ENCODE peak calls at places on chromosomes 13 and 19, in four cellular contexts. Q is HepG2, E is mammary epithelial cell, Z is ovary. F is an unnamed sample.

GRCh38 chr19:18762125-18763023 is 28.7 kb downstream of the COMP start:
- DNase-seq in Q (peak; percentile 63), E (peak; percentile 94), Z (peak; percentile 73), F (no peak)

GRCh38 chr13:81408647-81409046 is 1067.7 kb upstream of the SPRY2 start:
- DNase-seq in Q (no peak), E (no peak), Z (no peak), F (no peak)

GRCh38 chr13:99270503-99270902 is 12.3 kb upstream of the GPR18 start:
- DNase-seq in Q (no peak), E (no peak), Z (no peak), F (no peak)

GRCh38 chr19:35497406-35497805 is 7.1 kb upstream of the KRTDAP start:
- DNase-seq in Q (no peak), E (no peak), Z (no peak), F (no peak)

GRCh38 chr19:44570984-44571684 is 41.7 kb upstream of the CEACAM20 start:
- DNase-seq in Q (peak; percentile 80), E (peak; percentile 55), Z (peak; percentile 31), F (peak; percentile 71)

GRCh38 chr19:30519607-30520205 is 147.5 kb downstream of the ZNF536 start:
- DNase-seq in Q (no peak), E (no peak), Z (no peak), F (no peak)

GRCh38 chr13:79307866-79308298 is 98.2 kb downstream of the RBM26 start:
- DNase-seq in Q (no peak), E (peak; percentile 51), Z (peak; percentile 30), F (no peak)

GRCh38 chr13:68234278-68234677 is 1004.1 kb upstream of the PCDH9 start:
- DNase-seq in Q (no peak), E (peak; percentile 5), Z (no peak), F (no peak)

GRCh38 chr19:35928507-35928906 is 7.7 kb upstream of the LRFN3 start:
- DNase-seq in Q (no peak), E (no peak), Z (no peak), F (no peak)

GRCh38 chr19:33720691-33721682 is 75.7 kb upstream of the KCTD15 start:
- DNase-seq in Q (peak; percentile 10), E (no peak), Z (no peak), F (no peak)

GRCh38 chr13:55673910-55674309 is 1466.8 kb upstream of the PRR20A start:
- DNase-seq in Q (no peak), E (no peak), Z (no peak), F (no peak)

GRCh38 chr13:30679483-30680330 is 55.6 kb upstream of the ALOX5AP start:
- DNase-seq in Q (peak; percentile 20), E (no peak), Z (no peak), F (no peak)

GRCh38 chr13:103055166-103055565 is 11.1 kb downstream of the SLC10A2 start:
- DNase-seq in Q (no peak), E (no peak), Z (no peak), F (no peak)

GRCh38 chr13:86559915-86560314 is 760.7 kb upstream of the SLITRK6 start:
- DNase-seq in Q (no peak), E (no peak), Z (no peak), F (no peak)

GRCh38 chr13:106565127-106565775 is 2.7 kb downstream of the ARGLU1 start:
- DNase-seq in Q (no peak), E (no peak), Z (no peak), F (no peak)
- H3K4me3 ChIP-seq in Q (peak overlapping the region; percentile 95), E (peak overlapping the region; percentile 91), Z (peak overlapping the region; percentile 85), F (no peak overlapping the region)

GRCh38 chr19:46022431-46023310 is at the start of gene PGLYRP1:
- DNase-seq in Q (no peak), E (no peak), Z (no peak), F (no peak)
- H3K27me3 ChIP-seq in Q (no peaks in the 10 kb centered on the region), E (no peaks in the 10 kb centered on the region), Z (no peaks in the 10 kb centered on the region), F (no peaks in the 10 kb centered on the region)

GRCh38 chr19:38211779-38212178 is 12.2 kb downstream of the DPF1 start:
- DNase-seq in Q (no peak), E (no peak), Z (no peak), F (no peak)

GRCh38 chr19:38209671-38210457 is 14.2 kb downstream of the DPF1 start:
- DNase-seq in Q (no peak), E (no peak), Z (peak; percentile 91), F (peak; percentile 75)

GRCh38 chr19:38209152-38209551 is 14.9 kb downstream of the DPF1 start:
- DNase-seq in Q (no peak), E (no peak), Z (no peak), F (no peak)

GRCh38 chr19:38210458-38210987 is 13.5 kb downstream of the DPF1 start:
- DNase-seq in Q (no peak), E (no peak), Z (peak; percentile 81), F (no peak)

DNA sequence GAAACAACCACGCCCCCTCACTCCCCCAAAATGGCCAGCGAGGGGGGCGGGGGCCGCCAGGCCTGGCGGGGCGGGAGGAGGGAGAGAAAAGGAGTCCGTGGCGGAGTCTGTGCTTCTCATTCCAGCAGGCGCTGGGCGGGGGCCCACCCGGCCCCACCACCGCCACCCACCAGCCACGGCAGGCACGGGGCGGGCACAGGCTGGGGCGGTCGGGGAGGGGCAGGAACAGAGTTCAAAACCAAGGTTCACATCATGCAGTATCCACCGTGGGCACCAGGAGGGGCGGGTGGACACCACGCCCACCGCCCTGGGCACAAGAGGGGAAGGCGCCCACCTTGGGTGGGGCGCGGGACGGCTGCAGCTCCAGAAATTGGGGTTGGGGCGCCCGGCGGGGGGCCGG is 12.8 kb downstream of the DPF1 start:
- DNase-seq in Q (no peak), E (no peak), Z (peak; percentile 20), F (no peak)
- H3K4me3 ChIP-seq in Q (no peak overlapping the region), E (no peak overlapping the region), Z (no peak overlapping the region), F (peak overlapping the region; percentile 31)

GRCh38 chr19:8699908-8700307 is 1.3 kb upstream of the ACTL9 start:
- DNase-seq in Q (no peak), E (no peak), Z (no peak), F (no peak)
- H3K27me3 ChIP-seq in Q (no peaks in the 10 kb centered on the region), E (no peaks in the 10 kb centered on the region), Z (no peaks in the 10 kb centered on the region), F (no peaks in the 10 kb centered on the region)

GRCh38 chr19:14089412-14089661 is 1.2 kb downstream of the SAMD1 start:
- DNase-seq in Q (no peak), E (no peak), Z (no peak), F (no peak)
- H3K4me3 ChIP-seq in Q (peak overlapping the region; percentile 76), E (peak overlapping the region; percentile 56), Z (peak overlapping the region; percentile 85), F (peak overlapping the region; percentile 76)

GRCh38 chr13:92172191-92172590 is 773.8 kb downstream of the GPC5 start:
- DNase-seq in Q (no peak), E (no peak), Z (no peak), F (no peak)
- H3K27me3 ChIP-seq in Q (no peaks in the 10 kb centered on the region), E (no peaks in the 10 kb centered on the region), Z (no peaks in the 10 kb centered on the region), F (no peaks in the 10 kb centered on the region)

DNA sequence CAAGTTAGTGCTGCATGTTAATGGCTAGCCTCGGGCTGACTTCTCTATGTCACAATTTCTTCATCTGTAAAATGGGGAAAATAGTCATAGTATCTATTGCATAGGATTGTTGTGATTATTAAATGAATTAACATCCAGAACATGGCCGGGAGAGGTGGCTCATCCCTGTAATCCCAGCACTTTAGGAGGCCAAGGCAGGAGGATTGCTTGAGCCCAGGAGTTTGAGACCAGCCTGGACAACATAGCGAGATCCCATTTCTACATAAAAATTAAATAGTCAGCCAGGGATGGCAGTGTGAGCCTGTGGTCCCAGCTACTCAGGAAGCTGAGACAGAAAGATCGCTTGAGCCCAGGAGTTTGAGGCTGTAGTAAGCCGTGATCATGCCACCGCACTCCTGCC is 21.8 kb upstream of the FBL start:
- DNase-seq in Q (no peak), E (no peak), Z (no peak), F (no peak)
- H3K4me3 ChIP-seq in Q (no peak overlapping the region), E (no peak overlapping the region), Z (no peak overlapping the region), F (no peak overlapping the region)

DNA sequence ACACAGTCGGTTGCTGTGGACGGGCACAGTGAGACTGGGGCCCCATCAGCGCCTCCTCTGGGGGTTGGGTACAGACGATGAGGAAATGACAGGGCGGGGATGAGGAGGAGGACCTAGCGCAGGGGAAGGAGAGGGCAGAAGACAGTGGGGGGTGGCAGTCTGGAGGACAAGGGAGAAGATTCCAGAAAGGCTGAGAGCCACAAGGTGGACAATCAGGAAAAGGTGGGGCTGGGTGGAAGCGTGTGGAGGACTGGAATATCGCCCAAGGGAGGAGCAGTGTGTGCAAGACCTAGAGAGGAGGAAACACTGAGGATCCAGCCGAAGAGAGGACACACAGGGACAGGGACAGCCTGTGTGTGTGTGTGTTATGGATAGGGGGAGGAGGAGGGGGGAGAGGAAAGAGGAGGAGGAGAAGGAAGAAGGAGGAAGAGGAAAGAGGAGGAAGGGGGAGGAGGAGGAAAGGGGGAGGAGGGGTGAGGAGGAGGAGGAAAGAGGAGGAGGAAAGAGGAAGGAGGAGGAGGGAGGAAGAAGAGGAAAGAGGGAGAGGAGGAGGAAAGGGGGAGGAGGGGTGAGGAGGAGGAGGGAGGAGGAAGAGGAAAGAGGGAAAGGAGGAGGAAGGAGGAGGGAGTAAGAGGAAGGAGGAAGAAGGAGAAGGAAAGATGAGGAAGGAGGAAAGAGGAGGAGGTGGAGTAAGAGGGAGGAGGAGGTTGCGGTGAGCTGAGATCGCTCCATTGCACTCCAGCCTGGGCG is 15.8 kb upstream of the GARIN5A start:
- DNase-seq in Q (no peak), E (no peak), Z (no peak), F (no peak)
- H3K27me3 ChIP-seq in Q (peaks cover 26% of the 10 kb centered on the region), E (no peaks in the 10 kb centered on the region), Z (no peaks in the 10 kb centered on the region), F (no peaks in the 10 kb centered on the region)

DNA sequence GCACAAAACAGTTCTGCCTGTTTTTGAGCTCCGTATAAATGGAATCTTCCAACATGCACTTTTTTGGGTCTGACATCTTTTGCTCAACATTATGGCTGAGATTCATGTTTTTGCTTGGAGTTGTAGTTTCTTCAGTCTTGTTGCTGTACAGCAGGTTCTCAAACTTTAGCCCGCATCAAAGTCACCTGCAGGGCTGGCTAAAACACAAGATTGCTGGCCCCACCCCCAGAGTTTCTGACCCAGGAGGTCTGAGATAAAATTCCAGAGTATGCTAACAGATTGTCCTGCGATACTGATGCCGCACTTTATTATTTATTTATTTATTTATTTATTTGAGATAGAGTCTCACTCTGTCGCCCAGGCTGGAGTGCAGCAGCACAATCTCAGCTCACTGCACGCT is 79.8 kb upstream of the WASF3 start:
- DNase-seq in Q (no peak), E (no peak), Z (no peak), F (no peak)
- H3K4me3 ChIP-seq in Q (no peak overlapping the region), E (no peak overlapping the region), Z (no peak overlapping the region), F (no peak overlapping the region)

DNA sequence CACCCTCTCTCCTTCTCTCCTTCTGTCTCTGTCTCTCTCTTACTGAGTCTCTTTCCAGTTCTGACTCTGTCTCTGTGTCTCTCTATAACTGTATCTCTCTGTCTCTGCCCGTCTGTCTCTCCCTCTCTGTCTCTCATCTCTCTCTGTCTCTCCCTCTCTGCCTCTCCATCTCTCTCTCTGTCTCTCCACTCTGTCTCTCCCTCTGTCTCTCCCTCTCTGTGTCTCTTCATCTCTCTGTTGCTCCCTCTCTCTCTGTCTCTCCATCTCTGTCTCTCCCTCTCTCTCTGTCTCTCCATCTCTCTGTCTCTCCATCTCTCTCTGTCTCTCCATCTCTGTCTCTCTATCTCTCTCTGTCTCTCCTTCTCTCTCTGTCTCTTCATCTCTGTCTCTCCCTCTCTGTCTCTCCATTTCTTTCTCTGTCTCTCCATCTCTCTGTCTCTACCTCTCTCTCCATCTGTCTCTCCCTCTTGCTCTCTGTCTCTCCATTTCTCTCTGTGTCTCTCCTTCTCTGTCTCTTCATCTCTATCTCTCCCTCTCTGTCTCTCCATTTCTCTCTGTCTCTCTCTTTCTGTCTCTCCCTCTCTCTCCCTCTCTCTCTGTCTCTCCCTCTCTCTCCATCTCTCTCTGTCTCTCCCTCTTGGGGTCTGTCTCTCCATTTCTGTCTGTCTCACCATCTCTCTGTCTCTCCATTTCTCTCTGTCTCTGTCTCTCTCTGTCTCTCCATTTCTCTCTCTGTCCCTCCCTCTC is 3.3 kb upstream of the MEIS3 start:
- DNase-seq in Q (no peak), E (no peak), Z (no peak), F (no peak)
- H3K27me3 ChIP-seq in Q (peaks cover 55% of the 10 kb centered on the region), E (peaks cover 40% of the 10 kb centered on the region), Z (no peaks in the 10 kb centered on the region), F (peaks cover 19% of the 10 kb centered on the region)